ENCODE peak calls at places on chromosome 7, in eight cellular contexts. B is cardiac fibroblast, W is HL-60, Z is H1, V is fibroblast of villous mesenchyme, D is neural crest cell, O is GM20000, Q is right lobe of liver. K is an unnamed sample.

GRCh38 chr7:121298831-121299239 is 30.0 kb upstream of the WNT16 start:
- DNase-seq in B (no peak), W (no peak), Z (no peak), V (no peak), D (no peak), O (no peak), Q (no peak), K (no peak)

GRCh38 chr7:82805527-82805960 is 357.1 kb downstream of the PCLO start:
- DNase-seq in B (peak), W (peak), Z (no peak), V (peak), D (no peak), O (no peak), Q (no peak), K (no peak)

GRCh38 chr7:68288099-68288498 is 1291.5 kb downstream of the TYW1 start:
- DNase-seq in B (no peak), W (no peak), Z (no peak), V (no peak), D (no peak), O (no peak), Q (no peak), K (no peak)

GRCh38 chr7:139648617-139648932 is 125.1 kb downstream of the CLEC2L start:
- DNase-seq in B (no peak), W (no peak), Z (no peak), V (no peak), D (no peak), O (no peak), Q (no peak), K (no peak)

GRCh38 chr7:111025013-111025412 is 65.9 kb upstream of the LRRN3 start:
- DNase-seq in B (no peak), W (no peak), Z (no peak), V (no peak), D (no peak), O (no peak), Q (no peak), K (no peak)

GRCh38 chr7:20558963-20559716 is 56.3 kb upstream of the ABCB5 start:
- DNase-seq in B (no peak), W (no peak), Z (no peak), V (no peak), D (no peak), O (no peak), Q (no peak), K (no peak)

GRCh38 chr7:157467496-157468212 is 130.8 kb downstream of the DNAJB6 start:
- DNase-seq in B (no peak), W (no peak), Z (no peak), V (no peak), D (no peak), O (no peak), Q (peak), K (no peak)

GRCh38 chr7:64574481-64575159 is 11.7 kb upstream of the ZNF680 start:
- DNase-seq in B (peak), W (no peak), Z (no peak), V (peak), D (no peak), O (no peak), Q (no peak), K (no peak)

GRCh38 chr7:150735596-150736358 is 1.4 kb upstream of the GIMAP5 start:
- DNase-seq in B (no peak), W (no peak), Z (peak), V (no peak), D (no peak), O (no peak), Q (no peak), K (no peak)

GRCh38 chr7:45216181-45216580 is 58.6 kb downstream of the RAMP3 start:
- DNase-seq in B (no peak), W (no peak), Z (no peak), V (no peak), D (no peak), O (no peak), Q (no peak), K (no peak)

GRCh38 chr7:20199015-20199737 is 18.0 kb downstream of the MACC1 start:
- DNase-seq in B (peak), W (peak), Z (no peak), V (peak), D (no peak), O (peak), Q (no peak), K (no peak)

GRCh38 chr7:44222074-44222473 is 21.3 kb downstream of the YKT6 start:
- DNase-seq in B (no peak), W (no peak), Z (no peak), V (no peak), D (no peak), O (no peak), Q (no peak), K (no peak)

GRCh38 chr7:33885290-33886005 is 19.9 kb upstream of the BMPER start:
- DNase-seq in B (no peak), W (no peak), Z (no peak), V (peak), D (no peak), O (no peak), Q (no peak), K (no peak)

GRCh38 chr7:129530881-129531391 is 28.6 kb downstream of the SMKR1 start:
- DNase-seq in B (peak), W (no peak), Z (no peak), V (peak), D (no peak), O (no peak), Q (no peak), K (no peak)

GRCh38 chr7:144836545-144836842 is 641 bp upstream of the TPK1 start:
- DNase-seq in B (no peak), W (no peak), Z (no peak), V (no peak), D (no peak), O (no peak), Q (no peak), K (no peak)

GRCh38 chr7:88280801-88281200 is 25.9 kb downstream of the STEAP4 start:
- DNase-seq in B (no peak), W (no peak), Z (no peak), V (no peak), D (no peak), O (no peak), Q (no peak), K (no peak)

GRCh38 chr7:95529701-95530100 is 44.0 kb downstream of the ASB4 start:
- DNase-seq in B (no peak), W (no peak), Z (no peak), V (no peak), D (no peak), O (no peak), Q (no peak), K (no peak)

GRCh38 chr7:34115503-34115902 is 210.2 kb downstream of the BMPER start:
- DNase-seq in B (no peak), W (no peak), Z (no peak), V (no peak), D (no peak), O (no peak), Q (no peak), K (no peak)

GRCh38 chr7:151831606-151832005 is 45.3 kb downstream of the PRKAG2 start:
- DNase-seq in B (no peak), W (no peak), Z (no peak), V (no peak), D (no peak), O (no peak), Q (no peak), K (no peak)

GRCh38 chr7:45187946-45188411 is 30.4 kb downstream of the RAMP3 start:
- DNase-seq in B (no peak), W (no peak), Z (no peak), V (no peak), D (no peak), O (no peak), Q (peak), K (no peak)

GRCh38 chr7:44634839-44635591 is 28.6 kb downstream of the OGDH start:
- DNase-seq in B (peak), W (no peak), Z (no peak), V (peak), D (no peak), O (no peak), Q (peak), K (no peak)

GRCh38 chr7:67866812-67867211 is 870.2 kb downstream of the TYW1 start:
- DNase-seq in B (no peak), W (no peak), Z (no peak), V (no peak), D (no peak), O (no peak), Q (no peak), K (no peak)

GRCh38 chr7:157712666-157713235 is 375.9 kb downstream of the DNAJB6 start:
- DNase-seq in B (no peak), W (no peak), Z (no peak), V (no peak), D (no peak), O (no peak), Q (no peak), K (no peak)

GRCh38 chr7:116800594-116800993 is 61.8 kb upstream of the CAPZA2 start:
- DNase-seq in B (no peak), W (no peak), Z (no peak), V (no peak), D (no peak), O (no peak), Q (no peak), K (no peak)

GRCh38 chr7:85602196-85602595 is 415.3 kb upstream of the SEMA3D start:
- DNase-seq in B (peak), W (no peak), Z (no peak), V (no peak), D (no peak), O (no peak), Q (no peak), K (no peak)

GRCh38 chr7:64562246-64562620 is 638 bp downstream of the ZNF680 start:
- DNase-seq in B (no peak), W (no peak), Z (no peak), V (peak), D (no peak), O (no peak), Q (no peak), K (no peak)

DNA sequence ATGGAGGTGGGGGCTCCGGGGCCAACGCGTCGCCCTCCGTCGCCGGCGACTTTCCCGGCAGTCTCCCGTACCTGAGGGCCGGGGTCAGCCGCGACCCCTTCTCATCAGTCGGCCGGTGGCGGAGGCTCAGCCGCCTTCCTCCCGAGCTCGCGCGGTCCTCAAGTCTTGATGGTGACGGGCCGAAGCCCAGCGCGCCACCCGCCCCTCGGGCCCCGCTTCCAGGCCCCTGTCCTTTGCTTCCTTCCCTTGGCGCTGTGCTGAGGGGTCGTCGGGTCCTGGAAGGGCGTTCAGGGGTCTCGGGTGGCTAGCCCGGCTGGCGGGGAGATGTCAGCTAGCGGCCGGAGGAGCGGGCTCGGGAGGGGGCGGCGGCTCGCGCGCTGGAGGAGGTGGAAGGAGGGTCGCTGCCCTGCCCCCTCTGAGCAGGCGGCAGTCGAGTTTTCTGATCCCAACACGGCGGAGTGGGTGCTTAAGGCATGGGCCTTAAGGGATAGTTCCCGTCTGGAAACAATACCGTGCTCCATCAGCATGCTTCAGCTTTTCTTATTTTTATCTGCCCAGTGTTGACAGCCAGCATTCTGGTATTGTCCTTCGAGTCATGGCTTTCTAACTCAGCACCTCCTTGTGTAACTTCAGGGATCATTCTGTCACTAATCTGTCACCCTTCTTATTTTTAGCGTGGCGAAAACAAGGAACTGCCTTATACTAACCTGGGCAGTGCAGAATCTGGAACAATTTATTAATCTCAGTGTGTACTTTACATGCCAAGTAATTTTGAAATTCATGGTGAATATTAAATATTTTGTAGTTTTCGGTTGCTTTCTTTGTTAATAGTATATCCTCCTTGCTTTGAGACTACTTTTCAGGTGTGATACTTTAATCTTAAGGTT is 748 bp downstream of the PHTF2 start:
- DNase-seq in B (peak), W (peak), Z (no peak), V (peak), D (peak), O (peak), Q (peak), K (peak)
- TF ChIP-seq CTCF in B (no peak), W (no peak), Z (no peak), V (no peak), D (peak), O (no peak), Q (no peak), K (peak)

GRCh38 chr7:79741684-79742083 is 288.2 kb upstream of the MAGI2 start:
- DNase-seq in B (peak), W (no peak), Z (no peak), V (no peak), D (no peak), O (no peak), Q (no peak), K (no peak)
- TF ChIP-seq CTCF in B (peak), W (no peak), Z (no peak), V (peak), D (peak), O (no peak), Q (peak), K (no peak)

GRCh38 chr7:22425361-22425760 is 68.4 kb upstream of the RAPGEF5 start:
- DNase-seq in B (no peak), W (no peak), Z (no peak), V (no peak), D (no peak), O (no peak), Q (no peak), K (no peak)
- TF ChIP-seq CTCF in B (no peak), W (no peak), Z (no peak), V (no peak), D (no peak), O (no peak), Q (no peak), K (no peak)

GRCh38 chr7:4659551-4660286 is 22.4 kb upstream of the FOXK1 start:
- DNase-seq in B (no peak), W (peak), Z (no peak), V (no peak), D (no peak), O (no peak), Q (no peak), K (no peak)
- TF ChIP-seq CTCF in B (peak), W (peak), Z (no peak), V (peak), D (no peak), O (no peak), Q (no peak), K (no peak)

GRCh38 chr7:155371884-155372781 is 74.5 kb downstream of the INSIG1 start:
- DNase-seq in B (no peak), W (no peak), Z (no peak), V (no peak), D (no peak), O (peak), Q (no peak), K (no peak)
- TF ChIP-seq CTCF in B (no peak), W (peak), Z (peak), V (peak), D (no peak), O (peak), Q (peak), K (peak)

GRCh38 chr7:8991159-8991558 is 557.8 kb downstream of the NXPH1 start:
- DNase-seq in B (no peak), W (no peak), Z (no peak), V (no peak), D (no peak), O (no peak), Q (no peak), K (no peak)
- TF ChIP-seq CTCF in B (no peak), W (no peak), Z (no peak), V (no peak), D (peak), O (no peak), Q (no peak), K (no peak)

GRCh38 chr7:101869901-101870290 is 52.5 kb downstream of the CUX1 start:
- DNase-seq in B (no peak), W (no peak), Z (no peak), V (no peak), D (no peak), O (no peak), Q (no peak), K (no peak)

GRCh38 chr7:101869026-101869900 is 51.8 kb downstream of the CUX1 start:
- DNase-seq in B (no peak), W (no peak), Z (no peak), V (no peak), D (no peak), O (no peak), Q (no peak), K (no peak)

GRCh38 chr7:101868191-101868950 is 50.9 kb downstream of the CUX1 start:
- DNase-seq in B (no peak), W (no peak), Z (no peak), V (peak), D (no peak), O (no peak), Q (no peak), K (no peak)

GRCh38 chr7:101871351-101871750 is 53.9 kb downstream of the CUX1 start:
- DNase-seq in B (no peak), W (no peak), Z (no peak), V (no peak), D (no peak), O (no peak), Q (no peak), K (no peak)

DNA sequence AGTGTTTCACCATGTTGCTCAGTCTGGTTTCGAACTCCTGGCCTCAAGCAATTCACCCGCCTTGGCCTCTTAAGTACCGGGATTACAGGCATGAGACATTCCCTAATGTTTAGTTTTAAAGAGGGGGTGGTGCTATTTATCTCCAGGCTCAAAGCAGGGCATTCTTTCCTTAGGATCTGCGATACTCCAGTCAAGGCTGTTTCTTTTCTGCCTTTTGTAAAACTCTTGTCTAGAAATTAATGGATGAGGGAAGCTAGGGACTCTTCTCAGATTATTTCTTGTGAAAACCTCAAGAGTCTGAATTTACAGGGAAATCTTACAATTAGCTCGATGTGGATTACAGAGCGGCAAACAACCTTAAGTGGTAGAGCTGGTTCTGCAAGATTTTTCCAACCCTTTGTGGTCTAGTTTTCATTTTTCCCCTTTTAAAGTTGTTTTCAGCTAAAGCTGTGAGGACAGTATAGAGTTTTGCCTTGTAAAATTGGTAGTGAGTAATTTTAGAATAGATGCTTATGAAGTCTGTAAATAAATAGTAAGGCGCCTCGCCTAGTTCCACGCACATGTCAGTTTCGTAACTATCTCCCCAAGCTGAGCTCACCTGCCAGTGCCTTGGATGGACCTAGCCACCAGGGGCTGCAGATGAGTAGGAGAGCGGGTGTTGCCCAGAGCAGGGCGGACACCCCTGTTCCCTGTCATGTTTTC is 53.1 kb downstream of the CUX1 start:
- DNase-seq in B (no peak), W (no peak), Z (no peak), V (peak), D (no peak), O (peak), Q (no peak), K (no peak)
- TF ChIP-seq CTCF in B (peak), W (no peak), Z (peak), V (peak), D (no peak), O (peak), Q (no peak), K (peak)

GRCh38 chr7:147245274-147245673 is 1128.7 kb downstream of the CNTNAP2 start:
- DNase-seq in B (peak), W (peak), Z (peak), V (peak), D (peak), O (peak), Q (peak), K (no peak)
- TF ChIP-seq CTCF in B (peak), W (peak), Z (peak), V (peak), D (peak), O (peak), Q (peak), K (peak)

GRCh38 chr7:207418-208127 is 15.2 kb downstream of the FAM20C start:
- DNase-seq in B (no peak), W (no peak), Z (no peak), V (no peak), D (no peak), O (no peak), Q (no peak), K (no peak)
- TF ChIP-seq CTCF in B (no peak), W (no peak), Z (no peak), V (peak), D (peak), O (no peak), Q (no peak), K (peak)